ENCODE peak calls at places on chromosomes 6 and 20, in seven cellular contexts. F is spleen, S is breast epithelium, A is esophagus muscularis mucosa, Q is sigmoid colon, P is stomach, V is GM12891. H is an unnamed sample.

GRCh38 chr20:34986311-34987287 is 30.9 kb downstream of the MYH7B start:
- DNase-seq in A (no peak), V (no peak), S (no peak), F (no peak), P (no peak), Q (no peak), H (no peak)

GRCh38 chr6:72748759-72749158 is 126.9 kb downstream of the KCNQ5 start:
- DNase-seq in F (no peak), Q (no peak), S (no peak), V (no peak), A (no peak), P (no peak), H (no peak)

GRCh38 chr6:85126448-85127178 is 323.3 kb upstream of the NT5E start:
- DNase-seq in S (peak), Q (no peak), V (peak), A (no peak), P (no peak), F (peak), H (no peak)

GRCh38 chr6:137646506-137646905 is 152.3 kb upstream of the OLIG3 start:
- DNase-seq in A (no peak), V (no peak), F (no peak), Q (no peak), S (no peak), P (no peak), H (no peak)

GRCh38 chr6:79570802-79571367 is 33.7 kb upstream of the LCA5 start:
- DNase-seq in P (no peak), A (no peak), S (no peak), F (no peak), Q (no peak), V (no peak), H (no peak)

GRCh38 chr6:111626446-111626845 is 20.8 kb upstream of the TRAF3IP2 start:
- DNase-seq in F (no peak), P (no peak), S (no peak), V (no peak), A (no peak), Q (no peak), H (no peak)

GRCh38 chr6:38088010-38088409 is 268.5 kb downstream of the ZFAND3 start:
- DNase-seq in S (no peak), V (no peak), F (no peak), A (no peak), P (no peak), Q (no peak), H (no peak)

GRCh38 chr6:109491207-109491938 is 8.4 kb upstream of the ZBTB24 start:
- DNase-seq in V (no peak), P (no peak), A (no peak), S (no peak), Q (no peak), F (no peak), H (no peak)

GRCh38 chr6:143569035-143569434 is 57.5 kb upstream of the FUCA2 start:
- DNase-seq in F (no peak), S (no peak), V (no peak), A (no peak), Q (no peak), P (no peak), H (no peak)

GRCh38 chr6:64672131-64672530 is 1034.9 kb downstream of the EYS start:
- DNase-seq in V (no peak), Q (no peak), A (no peak), P (no peak), F (no peak), S (no peak), H (no peak)

GRCh38 chr6:148521586-148521985 is 178.9 kb downstream of the SASH1 start:
- DNase-seq in A (no peak), F (no peak), Q (no peak), V (no peak), P (no peak), S (no peak), H (no peak)

GRCh38 chr6:29696147-29697129 is 15.5 kb upstream of the ZFP57 start:
- DNase-seq in V (no peak), Q (no peak), P (no peak), F (no peak), A (no peak), S (no peak), H (no peak)

GRCh38 chr20:50624351-50625016 is 66.9 kb downstream of the RIPOR3 start:
- DNase-seq in P (peak), Q (no peak), S (peak), A (no peak), F (no peak), V (no peak), H (peak)

GRCh38 chr6:24720131-24720603 is 1.2 kb upstream of the C6orf62 start:
- DNase-seq in V (no peak), S (peak), F (peak), P (peak), A (no peak), Q (peak), H (peak)

GRCh38 chr6:2237001-2237400 is 8.4 kb downstream of the GMDS start:
- DNase-seq in P (no peak), V (no peak), F (no peak), A (no peak), Q (no peak), S (no peak), H (no peak)

GRCh38 chr6:45807610-45808009 is 208.1 kb downstream of the CLIC5 start:
- DNase-seq in Q (no peak), S (no peak), P (no peak), F (no peak), V (no peak), A (no peak), H (no peak)

GRCh38 chr6:56432194-56432593 is 184.8 kb upstream of the COL21A1 start:
- DNase-seq in A (no peak), F (no peak), P (no peak), S (no peak), Q (no peak), V (no peak), H (no peak)

GRCh38 chr6:159970659-159971063 is 1.8 kb downstream of the IGF2R start:
- DNase-seq in P (no peak), A (peak), S (no peak), F (no peak), V (no peak), Q (no peak), H (no peak)

GRCh38 chr20:6767536-6768227 is at the start of gene BMP2:
- DNase-seq in V (peak), Q (peak), A (no peak), S (no peak), P (peak), F (peak), H (peak)

GRCh38 chr6:153879826-153880225 is 159.2 kb upstream of the OPRM1 start:
- DNase-seq in F (no peak), S (no peak), Q (no peak), A (no peak), P (no peak), V (no peak), H (no peak)

GRCh38 chr6:10658910-10659696 is 35.3 kb downstream of the C6orf52 start:
- DNase-seq in F (no peak), Q (no peak), V (no peak), P (no peak), S (no peak), A (no peak), H (no peak)

GRCh38 chr20:43762911-43763310 is 36.1 kb upstream of the GTSF1L start:
- DNase-seq in S (no peak), A (no peak), V (no peak), Q (no peak), P (no peak), F (no peak), H (no peak)

GRCh38 chr6:3913077-3913957 is 64.1 kb downstream of the FAM50B start:
- DNase-seq in A (no peak), V (no peak), Q (peak), F (no peak), P (peak), S (peak), H (peak)

GRCh38 chr6:25456249-25456648 is 177.1 kb downstream of the CARMIL1 start:
- DNase-seq in P (no peak), A (no peak), V (no peak), S (no peak), F (no peak), Q (no peak), H (no peak)

GRCh38 chr20:60210779-60211617 is 252.8 kb downstream of the CDH26 start:
- DNase-seq in A (peak), F (peak), S (peak), P (peak), V (peak), Q (no peak), H (no peak)

GRCh38 chr20:38113401-38114325 is 51.4 kb downstream of the TGM2 start:
- DNase-seq in Q (no peak), P (no peak), F (no peak), V (no peak), A (peak), S (no peak), H (peak)

GRCh38 chr20:35508493-35509218 is 20.8 kb downstream of the C20orf173 start:
- DNase-seq in P (no peak), F (no peak), S (no peak), A (no peak), Q (no peak), V (no peak), H (no peak)

GRCh38 chr6:45535933-45536332 is 158.2 kb upstream of the SUPT3H start:
- DNase-seq in F (no peak), S (no peak), A (no peak), V (no peak), P (peak), Q (no peak), H (no peak)

GRCh38 chr6:143027058-143027457 is 33.6 kb upstream of the AIG1 start:
- DNase-seq in V (no peak), F (peak), A (no peak), P (peak), S (no peak), Q (no peak), H (no peak)

GRCh38 chr6:30060634-30060981 is 457 bp upstream of the POLR1H start:
- DNase-seq in S (no peak), Q (peak), F (peak), P (no peak), V (no peak), A (no peak), H (peak)

GRCh38 chr6:4610256-4610655 is 165.9 kb upstream of the CDYL start:
- DNase-seq in Q (peak), S (peak), F (no peak), A (no peak), V (no peak), P (no peak), H (no peak)

GRCh38 chr6:27601668-27602254 is 128.9 kb upstream of the ZNF184 start:
- DNase-seq in Q (no peak), S (no peak), P (no peak), V (no peak), A (no peak), F (no peak), H (no peak)

DNA sequence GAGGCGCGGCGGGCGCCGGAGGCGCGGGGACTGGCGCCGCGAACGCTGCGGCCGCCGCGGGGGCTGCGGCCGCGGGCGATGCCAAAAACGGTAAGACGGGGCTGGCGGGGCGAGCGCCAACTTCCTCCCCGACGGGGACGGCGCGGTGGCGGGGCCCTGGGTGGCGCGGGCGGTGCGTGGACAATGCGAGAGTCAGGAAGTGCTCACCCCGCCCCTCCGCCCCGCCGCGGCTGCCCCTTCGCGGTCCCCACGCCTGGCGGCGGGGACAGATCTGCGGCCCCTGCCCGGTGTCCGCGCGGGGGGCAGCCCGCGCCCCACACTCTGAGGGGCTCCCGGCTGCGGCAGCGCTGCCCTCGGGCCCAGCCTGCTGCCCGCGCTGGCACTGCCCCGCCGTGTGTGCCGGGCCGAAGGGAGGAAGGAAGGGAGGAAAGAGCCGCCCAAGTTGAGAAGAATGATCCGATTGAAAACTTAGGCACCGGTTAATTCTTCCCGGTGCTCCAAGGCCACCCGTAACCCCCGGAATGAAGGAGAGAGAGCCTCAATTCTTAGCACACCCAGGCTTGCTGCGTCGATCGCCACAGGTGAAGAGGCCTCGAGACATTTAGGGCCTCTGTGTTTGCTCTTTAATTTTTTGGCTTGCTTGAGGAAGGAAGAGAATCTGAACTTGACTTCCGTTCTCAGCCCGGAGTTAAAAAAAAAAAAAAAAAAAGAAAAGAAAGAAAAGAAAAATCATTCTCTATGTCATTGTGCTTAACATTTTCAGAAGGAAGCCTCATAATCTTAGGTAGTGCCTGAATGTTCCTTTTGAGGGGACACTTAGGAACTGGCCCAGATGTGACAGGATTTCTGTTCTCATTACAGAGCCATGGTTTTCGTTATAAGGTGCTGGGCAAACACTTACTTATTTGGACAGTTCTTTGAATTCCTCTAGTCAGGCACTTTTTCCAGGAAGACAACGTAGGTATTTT is 982 bp downstream of the HECA start:
- DNase-seq in Q (peak), S (no peak), V (peak), P (peak), F (peak), A (no peak), H (peak)
- TF ChIP-seq POLR2AphosphoS5 in Q (no peak), S (no peak), V (no peak), P (no peak), F (peak), A (peak), H (peak)

DNA sequence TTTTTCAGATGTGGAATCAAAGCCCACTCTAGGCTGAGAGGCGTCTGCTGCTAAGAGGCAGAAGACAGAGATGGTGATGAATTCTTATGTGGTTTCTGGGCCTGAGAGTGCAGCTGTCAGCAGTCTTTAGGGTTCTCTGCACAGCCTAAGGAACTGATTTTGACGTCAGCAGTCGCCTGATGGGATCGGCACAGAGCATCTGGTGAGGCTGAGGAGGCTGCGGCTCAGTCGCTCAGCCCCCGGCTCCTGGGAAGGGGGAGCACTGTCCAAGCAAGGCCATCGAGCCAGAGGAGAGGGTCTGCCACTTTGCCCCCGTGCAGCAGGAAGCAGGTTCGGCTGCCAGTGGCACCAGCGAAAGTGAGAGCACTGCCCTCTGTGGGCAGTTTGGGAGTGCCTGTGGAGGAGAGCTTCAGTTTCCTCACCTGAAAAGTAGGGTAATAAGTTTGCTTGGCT is 92.5 kb downstream of the TCP11 start:
- DNase-seq in A (no peak), F (no peak), V (no peak), Q (peak), P (no peak), S (no peak), H (peak)
- TF ChIP-seq POLR2A in A (no peak), F (no peak), V (no peak), Q (no peak), P (no peak), S (no peak), H (no peak)

DNA sequence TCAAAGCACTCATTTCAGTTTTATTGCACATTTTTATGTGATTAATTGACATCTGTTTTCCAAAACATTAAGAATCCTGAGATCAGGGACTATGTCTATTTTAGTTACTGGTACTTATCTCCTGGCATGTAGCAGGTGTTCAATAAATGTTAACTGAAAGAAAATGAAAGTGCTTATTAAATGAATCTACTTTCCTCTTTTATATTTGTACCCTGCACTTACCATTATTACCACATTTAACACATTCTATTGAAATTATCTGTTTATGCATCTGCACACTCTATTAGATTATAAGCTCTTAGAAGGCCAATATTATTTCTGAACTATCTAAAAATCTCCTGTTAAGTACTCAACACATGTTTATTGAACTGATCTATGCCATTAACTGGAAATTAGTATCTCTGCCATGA is 131.9 kb downstream of the EPM2A start:
- DNase-seq in V (no peak), S (no peak), P (no peak), Q (no peak), F (no peak), A (no peak), H (no peak)
- TF ChIP-seq POLR2AphosphoS5 in V (no peak), S (no peak), P (no peak), Q (no peak), F (no peak), A (no peak), H (no peak)

GRCh38 chr6:166382933-166383816 is at the start of gene MPC1:
- DNase-seq in Q (peak), A (peak), V (peak), P (peak), F (peak), S (peak), H (peak)

GRCh38 chr6:166381733-166382499 is 824 bp downstream of the MPC1 start:
- DNase-seq in Q (peak), S (peak), A (no peak), V (peak), P (peak), F (peak), H (peak)

GRCh38 chr6:166381381-166381732 is 1.4 kb downstream of the MPC1 start:
- DNase-seq in A (no peak), Q (no peak), F (no peak), S (no peak), V (no peak), P (no peak), H (no peak)

GRCh38 chr6:166379800-166380199 is 2.9 kb downstream of the MPC1 start:
- DNase-seq in F (no peak), A (no peak), Q (no peak), P (peak), S (no peak), V (no peak), H (peak)

GRCh38 chr6:166382500-166382932 is 224 bp downstream of the MPC1 start:
- DNase-seq in Q (peak), F (no peak), S (no peak), V (no peak), A (no peak), P (no peak), H (no peak)
- TF ChIP-seq POLR2A in Q (no peak), F (no peak), S (no peak), V (peak), A (no peak), P (no peak), H (no peak)

GRCh38 chr6:31158863-31159855 is 770 bp downstream of the TCF19 start:
- DNase-seq in Q (peak), P (no peak), V (no peak), F (peak), S (no peak), A (no peak), H (no peak)
- TF ChIP-seq POLR2AphosphoS5 in Q (no peak), P (no peak), V (no peak), F (no peak), S (no peak), A (no peak), H (no peak)

GRCh38 chr6:43228951-43229802 is at the start of gene DNPH1:
- DNase-seq in S (peak), V (peak), A (no peak), Q (peak), P (peak), F (peak), H (peak)
- TF ChIP-seq POLR2A in S (no peak), V (peak), A (no peak), Q (no peak), P (no peak), F (no peak), H (peak)

GRCh38 chr20:15100506-15101160 is 763.2 kb upstream of the FLRT3 start:
- DNase-seq in P (no peak), A (no peak), F (no peak), V (no peak), S (no peak), Q (no peak), H (no peak)

GRCh38 chr20:15099130-15099529 is 761.7 kb upstream of the FLRT3 start:
- DNase-seq in V (no peak), Q (no peak), S (no peak), F (no peak), A (no peak), P (no peak), H (no peak)

GRCh38 chr20:15098351-15098750 is 760.9 kb upstream of the FLRT3 start:
- DNase-seq in F (no peak), S (no peak), Q (no peak), P (no peak), A (no peak), V (no peak), H (no peak)
- TF ChIP-seq POLR2AphosphoS5 in F (no peak), S (no peak), Q (no peak), P (no peak), A (no peak), V (no peak), H (no peak)

DNA sequence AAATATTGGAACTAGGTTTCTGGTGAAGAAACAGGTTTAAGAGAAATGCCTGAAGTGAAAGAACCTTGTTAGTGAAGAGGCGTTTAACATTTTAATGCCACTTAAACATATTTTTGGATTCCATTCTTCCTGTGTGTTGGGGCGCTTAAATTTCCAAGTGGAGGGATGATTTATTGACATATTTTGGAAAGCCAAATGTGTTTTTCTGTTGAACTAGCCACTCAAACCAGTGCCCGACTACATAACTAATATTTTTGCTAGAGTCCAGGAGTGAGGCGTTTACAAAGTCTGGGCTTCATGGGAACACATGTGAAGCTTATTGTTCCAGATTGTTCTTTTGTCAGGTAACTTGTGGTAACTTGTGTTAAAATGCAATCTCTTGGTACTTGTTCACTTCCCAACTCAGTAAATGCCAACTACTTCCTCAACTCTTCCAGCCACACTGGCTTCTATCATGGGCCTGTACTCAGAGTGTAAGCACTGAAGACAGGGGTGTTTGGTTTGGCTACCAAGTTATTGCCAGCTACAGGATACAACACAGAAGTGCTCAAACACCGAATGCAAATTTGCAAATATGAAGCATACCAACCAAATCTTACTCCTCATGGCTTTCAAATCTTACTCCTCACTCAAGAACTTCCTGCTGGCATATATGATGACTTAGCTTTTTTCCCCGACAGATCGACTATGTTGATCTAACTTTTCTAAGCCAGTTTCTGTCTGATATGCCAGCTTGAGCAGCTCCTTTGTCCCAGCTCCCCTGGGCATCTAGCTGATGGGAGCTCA is 2.0 kb upstream of the ZNFX1 start:
- DNase-seq in V (no peak), P (no peak), A (no peak), Q (no peak), F (no peak), S (no peak), H (no peak)
- TF ChIP-seq POLR2A in V (no peak), P (no peak), A (no peak), Q (no peak), F (no peak), S (no peak), H (no peak)